ENCODE peak calls at places on chromosomes 2 and 18, in four cellular contexts. V, I, W and D are unnamed samples.

GRCh38 chr2:9329497-9329896 is 93.8 kb downstream of the ITGB1BP1 start:
- DNase-seq in V (no peak), I (no peak), W (no peak), D (no peak)

GRCh38 chr18:37230762-37231161 is 334.8 kb downstream of the CELF4 start:
- DNase-seq in V (no peak), I (no peak), W (no peak), D (no peak)

GRCh38 chr18:40250218-40250617 is 1704.8 kb upstream of the PIK3C3 start:
- DNase-seq in V (no peak), I (no peak), W (no peak), D (no peak)

GRCh38 chr2:127612111-127612822 is 33.7 kb upstream of the GPR17 start:
- DNase-seq in V (no peak), I (no peak), W (no peak), D (no peak)

GRCh38 chr18:48138660-48139426 is 208.4 kb upstream of the SMAD2 start:
- DNase-seq in V (no peak), I (no peak), W (no peak), D (no peak)

GRCh38 chr18:10475633-10476388 is 21.4 kb downstream of the APCDD1 start:
- DNase-seq in V (no peak), I (no peak), W (no peak), D (no peak)

GRCh38 chr2:164430166-164430783 is 191.0 kb downstream of the GRB14 start:
- DNase-seq in V (no peak), I (peak; percentile 41), W (peak; percentile 60), D (peak; percentile 27)

GRCh38 chr2:160228141-160228963 is 28.3 kb upstream of the ITGB6 start:
- DNase-seq in V (no peak), I (peak; percentile 92), W (peak; percentile 88), D (no peak)

GRCh38 chr2:149661844-149662243 is 74.3 kb upstream of the MMADHC start:
- DNase-seq in V (no peak), I (peak; percentile 37), W (peak; percentile 75), D (no peak)

GRCh38 chr2:162072976-162073775 is 839 bp downstream of the DPP4 start:
- DNase-seq in V (no peak), I (no peak), W (no peak), D (peak; percentile 20)

GRCh38 chr2:105439130-105439529 is 40.3 kb upstream of the FHL2 start:
- DNase-seq in V (no peak), I (no peak), W (no peak), D (no peak)

GRCh38 chr18:10020176-10020575 is 106.4 kb downstream of the VAPA start:
- DNase-seq in V (peak; percentile 28), I (no peak), W (peak; percentile 47), D (no peak)

GRCh38 chr2:176118606-176119370 is 2.2 kb downstream of the HOXD10 start:
- DNase-seq in V (no peak), I (peak; percentile 79), W (peak; percentile 59), D (no peak)

GRCh38 chr2:151975460-151976414 is 123.1 kb downstream of the CACNB4 start:
- DNase-seq in V (no peak), I (no peak), W (no peak), D (no peak)

GRCh38 chr2:192004188-192004963 is 157.5 kb upstream of the CAVIN2 start:
- DNase-seq in V (no peak), I (no peak), W (no peak), D (no peak)

GRCh38 chr18:41072946-41073345 is 882.1 kb upstream of the PIK3C3 start:
- DNase-seq in V (no peak), I (no peak), W (no peak), D (no peak)

GRCh38 chr2:171260471-171261424 is 100.1 kb upstream of the TLK1 start:
- DNase-seq in V (no peak), I (no peak), W (no peak), D (no peak)

GRCh38 chr2:223488814-223489213 is 113.3 kb downstream of the SCG2 start:
- DNase-seq in V (no peak), I (peak; percentile 7), W (no peak), D (no peak)

GRCh38 chr2:206311026-206311425 is 36.6 kb downstream of the ZDBF2 start:
- DNase-seq in V (no peak), I (no peak), W (no peak), D (no peak)

GRCh38 chr2:128318776-128319456 is at the start of gene HS6ST1:
- DNase-seq in V (peak; percentile 70), I (peak; percentile 76), W (peak; percentile 73), D (peak; percentile 96)

GRCh38 chr18:77897606-77898005 is 648.0 kb downstream of the GALR1 start:
- DNase-seq in V (no peak), I (no peak), W (no peak), D (no peak)

GRCh38 chr2:237864940-237865622 is 5.7 kb downstream of the RAMP1 start:
- DNase-seq in V (no peak), I (no peak), W (peak; percentile 86), D (no peak)

GRCh38 chr18:10771053-10771709 is 245.4 kb downstream of the NAPG start:
- DNase-seq in V (no peak), I (no peak), W (no peak), D (no peak)

GRCh38 chr2:66443977-66444855 is 9.3 kb downstream of the MEIS1 start:
- DNase-seq in V (no peak), I (no peak), W (no peak), D (no peak)

GRCh38 chr2:240459401-240460242 is 24.2 kb downstream of the GPC1 start:
- DNase-seq in V (no peak), I (no peak), W (no peak), D (peak; percentile 68)
- TF ChIP-seq CTCF in V (no peak), I (no peak), W (no peak), D (no peak)

DNA sequence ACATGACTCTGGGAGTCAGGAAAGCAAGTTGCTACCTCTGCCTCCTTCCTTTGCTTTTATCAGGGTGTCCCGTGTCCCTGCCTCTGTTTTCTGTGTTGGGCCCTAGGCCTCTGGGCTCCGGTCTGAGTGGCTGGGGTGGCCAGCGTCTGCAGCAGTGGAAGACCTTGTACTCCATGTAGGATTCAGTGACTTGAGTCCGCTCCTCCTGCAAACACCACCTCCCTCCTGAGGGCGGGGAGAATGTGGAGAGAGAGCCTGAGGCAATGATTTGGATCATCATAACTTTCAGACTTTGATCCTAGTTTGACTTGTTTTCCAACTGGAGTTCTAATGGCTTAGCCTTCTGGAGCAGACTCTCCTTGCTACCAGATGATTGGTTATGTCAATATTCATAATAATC is 30.8 kb downstream of the ATP6V1C2 start:
- DNase-seq in V (no peak), I (no peak), W (no peak), D (no peak)
- TF ChIP-seq CTCF in V (no peak), I (no peak), W (no peak), D (no peak)

GRCh38 chr2:37026050-37026449 is 58.1 kb downstream of the HEATR5B start:
- DNase-seq in V (no peak), I (peak; percentile 48), W (peak; percentile 6), D (no peak)
- TF ChIP-seq CTCF in V (no peak), I (peak; percentile 39), W (peak; percentile 8), D (no peak)

DNA sequence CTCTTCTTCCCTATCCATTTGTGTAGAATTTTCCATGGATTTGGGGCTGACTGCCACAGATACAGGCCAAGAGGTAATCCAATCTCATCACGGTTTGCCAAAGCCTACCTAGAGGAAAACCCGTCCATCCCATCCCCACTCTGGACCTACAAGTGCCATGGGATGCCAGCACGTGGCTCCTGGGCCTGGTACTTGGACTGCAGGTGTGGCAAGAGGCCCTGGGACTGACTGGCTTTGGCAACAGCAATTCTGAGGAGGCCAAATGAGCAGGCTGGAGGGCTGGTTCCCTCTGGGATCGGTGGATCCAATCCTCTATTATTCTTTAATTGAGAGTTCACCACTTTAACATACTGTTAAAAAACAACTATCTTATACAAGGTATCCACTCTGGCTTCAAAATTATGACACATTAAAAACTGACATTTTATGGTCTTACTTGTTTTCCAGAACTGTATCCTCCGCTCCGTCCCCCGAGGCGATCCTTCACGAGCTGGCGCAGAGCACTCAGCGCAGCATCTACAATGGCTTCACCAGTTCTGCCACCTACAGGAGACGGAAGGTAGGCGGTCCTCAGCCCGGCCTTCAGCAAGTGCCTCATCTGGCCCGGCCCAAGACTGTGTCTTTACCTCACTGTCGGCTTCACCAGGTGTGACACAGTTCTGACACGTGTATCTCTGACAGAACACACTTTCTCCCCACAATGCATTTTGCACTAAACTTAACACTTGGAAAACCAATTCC is 19.8 kb downstream of the PDIA6 start:
- DNase-seq in V (no peak), I (peak; percentile 27), W (no peak), D (no peak)
- TF ChIP-seq CTCF in V (no peak), I (peak; percentile 7), W (no peak), D (no peak)

GRCh38 chr2:125310671-125311364 is 1285.7 kb downstream of the CNTNAP5 start:
- DNase-seq in V (no peak), I (no peak), W (no peak), D (no peak)
- TF ChIP-seq CTCF in V (no peak), I (no peak), W (no peak), D (no peak)

DNA sequence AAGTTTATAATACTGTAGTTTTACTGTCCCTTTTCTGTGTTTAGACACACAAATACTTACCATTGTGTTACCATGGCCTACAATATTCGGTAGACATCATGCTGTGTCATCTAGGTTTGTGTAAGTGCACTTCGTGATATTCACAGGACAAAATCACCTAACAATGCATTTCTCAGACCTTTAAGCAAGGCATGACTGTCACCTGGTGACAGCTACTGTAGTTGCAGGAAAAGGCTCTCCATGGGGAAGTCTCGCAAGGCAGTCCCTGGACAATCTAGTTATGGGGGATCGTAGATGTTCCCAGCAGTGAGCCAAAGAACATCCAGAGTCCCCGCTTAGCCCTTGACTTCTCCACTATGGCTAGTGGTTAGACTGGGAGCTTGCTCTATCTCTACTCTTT is 73.1 kb downstream of the EIF2AK3 start:
- DNase-seq in V (no peak), I (peak; percentile 25), W (peak; percentile 27), D (no peak)
- TF ChIP-seq CTCF in V (no peak), I (no peak), W (peak; percentile 38), D (no peak)